ENCODE peak calls at places on chromosomes 5 and 9, in six cellular contexts. One of them, this sample, is unnamed.

GRCh38 chr5:10663531-10664183 is 97.4 kb downstream of the DAP start:
- DNase-seq in naive thymus-derived CD4-positive, alpha-beta T cell: no peak
- DNase-seq in epithelial cell of esophagus: no peak
- DNase-seq in anterior cingulate cortex: no peak
- DNase-seq in cardiac muscle cell: peak; percentile 47
- DNase-seq in CD8-positive, alpha-beta memory T cell: no peak
- DNase-seq in this sample: peak; percentile 53

GRCh38 chr5:142438573-142438972 is 113.8 kb upstream of the SPRY4 start:
- DNase-seq in epithelial cell of esophagus: no peak
- DNase-seq in anterior cingulate cortex: no peak
- DNase-seq in cardiac muscle cell: no peak
- DNase-seq in CD8-positive, alpha-beta memory T cell: no peak
- DNase-seq in naive thymus-derived CD4-positive, alpha-beta T cell: no peak
- DNase-seq in this sample: peak; percentile 63

GRCh38 chr5:38758774-38759423 is 86.9 kb upstream of the OSMR start:
- DNase-seq in epithelial cell of esophagus: no peak
- DNase-seq in naive thymus-derived CD4-positive, alpha-beta T cell: no peak
- DNase-seq in cardiac muscle cell: peak; percentile 38
- DNase-seq in CD8-positive, alpha-beta memory T cell: no peak
- DNase-seq in anterior cingulate cortex: no peak
- DNase-seq in this sample: peak; percentile 17

GRCh38 chr9:94199776-94200175 is 59.3 kb upstream of the ZNF169 start:
- DNase-seq in anterior cingulate cortex: no peak
- DNase-seq in CD8-positive, alpha-beta memory T cell: no peak
- DNase-seq in epithelial cell of esophagus: no peak
- DNase-seq in naive thymus-derived CD4-positive, alpha-beta T cell: no peak
- DNase-seq in cardiac muscle cell: no peak
- DNase-seq in this sample: no peak

GRCh38 chr5:119393201-119393691 is 37.4 kb downstream of the TNFAIP8 start:
- DNase-seq in epithelial cell of esophagus: no peak
- DNase-seq in CD8-positive, alpha-beta memory T cell: no peak
- DNase-seq in cardiac muscle cell: no peak
- DNase-seq in naive thymus-derived CD4-positive, alpha-beta T cell: no peak
- DNase-seq in anterior cingulate cortex: no peak
- DNase-seq in this sample: no peak

GRCh38 chr5:95261369-95262175 is 23.3 kb downstream of the MCTP1 start:
- DNase-seq in CD8-positive, alpha-beta memory T cell: no peak
- DNase-seq in cardiac muscle cell: peak; percentile 60
- DNase-seq in anterior cingulate cortex: no peak
- DNase-seq in epithelial cell of esophagus: peak; percentile 55
- DNase-seq in naive thymus-derived CD4-positive, alpha-beta T cell: no peak
- DNase-seq in this sample: peak; percentile 58

GRCh38 chr9:91991621-91992435 is 41.8 kb upstream of the ROR2 start:
- DNase-seq in cardiac muscle cell: no peak
- DNase-seq in naive thymus-derived CD4-positive, alpha-beta T cell: no peak
- DNase-seq in epithelial cell of esophagus: no peak
- DNase-seq in CD8-positive, alpha-beta memory T cell: no peak
- DNase-seq in anterior cingulate cortex: no peak
- DNase-seq in this sample: peak; percentile 60

GRCh38 chr9:20256284-20256948 is 365.9 kb downstream of the MLLT3 start:
- DNase-seq in CD8-positive, alpha-beta memory T cell: no peak
- DNase-seq in naive thymus-derived CD4-positive, alpha-beta T cell: peak; percentile 17
- DNase-seq in anterior cingulate cortex: no peak
- DNase-seq in cardiac muscle cell: no peak
- DNase-seq in epithelial cell of esophagus: no peak
- DNase-seq in this sample: no peak

GRCh38 chr5:1529498-1529897 is 5.7 kb upstream of the LPCAT1 start:
- DNase-seq in CD8-positive, alpha-beta memory T cell: no peak
- DNase-seq in cardiac muscle cell: no peak
- DNase-seq in anterior cingulate cortex: no peak
- DNase-seq in naive thymus-derived CD4-positive, alpha-beta T cell: no peak
- DNase-seq in epithelial cell of esophagus: no peak
- DNase-seq in this sample: no peak

GRCh38 chr9:132404228-132404881 is 2.3 kb downstream of the TTF1 start:
- DNase-seq in CD8-positive, alpha-beta memory T cell: no peak
- DNase-seq in anterior cingulate cortex: no peak
- DNase-seq in naive thymus-derived CD4-positive, alpha-beta T cell: no peak
- DNase-seq in epithelial cell of esophagus: no peak
- DNase-seq in cardiac muscle cell: peak; percentile 80
- DNase-seq in this sample: no peak

GRCh38 chr5:127892467-127893207 is 189.4 kb downstream of the CCDC192 start:
- DNase-seq in naive thymus-derived CD4-positive, alpha-beta T cell: no peak
- DNase-seq in epithelial cell of esophagus: peak; percentile 76
- DNase-seq in CD8-positive, alpha-beta memory T cell: no peak
- DNase-seq in anterior cingulate cortex: no peak
- DNase-seq in cardiac muscle cell: peak; percentile 72
- DNase-seq in this sample: peak; percentile 28

GRCh38 chr9:77901771-77902170 is 129.8 kb downstream of the GNAQ start:
- DNase-seq in epithelial cell of esophagus: peak; percentile 15
- DNase-seq in cardiac muscle cell: no peak
- DNase-seq in anterior cingulate cortex: no peak
- DNase-seq in CD8-positive, alpha-beta memory T cell: no peak
- DNase-seq in naive thymus-derived CD4-positive, alpha-beta T cell: no peak
- DNase-seq in this sample: no peak

GRCh38 chr5:142860291-142860690 is 90.1 kb downstream of the ARHGAP26 start:
- DNase-seq in epithelial cell of esophagus: no peak
- DNase-seq in anterior cingulate cortex: no peak
- DNase-seq in naive thymus-derived CD4-positive, alpha-beta T cell: no peak
- DNase-seq in CD8-positive, alpha-beta memory T cell: no peak
- DNase-seq in cardiac muscle cell: no peak
- DNase-seq in this sample: no peak

GRCh38 chr9:84386753-84387152 is 46.2 kb upstream of the SLC28A3 start:
- DNase-seq in naive thymus-derived CD4-positive, alpha-beta T cell: no peak
- DNase-seq in CD8-positive, alpha-beta memory T cell: no peak
- DNase-seq in cardiac muscle cell: no peak
- DNase-seq in epithelial cell of esophagus: no peak
- DNase-seq in anterior cingulate cortex: no peak
- DNase-seq in this sample: no peak

GRCh38 chr9:113352411-113352810 is 3.1 kb downstream of the BSPRY start:
- DNase-seq in epithelial cell of esophagus: peak; percentile 73
- DNase-seq in naive thymus-derived CD4-positive, alpha-beta T cell: no peak
- DNase-seq in anterior cingulate cortex: no peak
- DNase-seq in CD8-positive, alpha-beta memory T cell: no peak
- DNase-seq in cardiac muscle cell: no peak
- DNase-seq in this sample: peak; percentile 14

GRCh38 chr9:73743826-73744225 is 592.2 kb downstream of the ANXA1 start:
- DNase-seq in epithelial cell of esophagus: peak; percentile 69
- DNase-seq in naive thymus-derived CD4-positive, alpha-beta T cell: no peak
- DNase-seq in CD8-positive, alpha-beta memory T cell: no peak
- DNase-seq in anterior cingulate cortex: no peak
- DNase-seq in cardiac muscle cell: no peak
- DNase-seq in this sample: no peak

GRCh38 chr9:113155911-113156559 is 5.2 kb downstream of the SLC31A2 start:
- DNase-seq in naive thymus-derived CD4-positive, alpha-beta T cell: peak; percentile 17
- DNase-seq in anterior cingulate cortex: no peak
- DNase-seq in CD8-positive, alpha-beta memory T cell: peak; percentile 10
- DNase-seq in epithelial cell of esophagus: no peak
- DNase-seq in cardiac muscle cell: no peak
- DNase-seq in this sample: no peak

GRCh38 chr5:159913481-159913880 is 2.8 kb upstream of the ADRA1B start:
- DNase-seq in anterior cingulate cortex: no peak
- DNase-seq in CD8-positive, alpha-beta memory T cell: no peak
- DNase-seq in cardiac muscle cell: peak; percentile 52
- DNase-seq in naive thymus-derived CD4-positive, alpha-beta T cell: no peak
- DNase-seq in epithelial cell of esophagus: no peak
- DNase-seq in this sample: no peak

GRCh38 chr9:73583590-73583989 is 431.9 kb downstream of the ANXA1 start:
- DNase-seq in naive thymus-derived CD4-positive, alpha-beta T cell: no peak
- DNase-seq in CD8-positive, alpha-beta memory T cell: no peak
- DNase-seq in epithelial cell of esophagus: peak; percentile 66
- DNase-seq in anterior cingulate cortex: no peak
- DNase-seq in cardiac muscle cell: peak; percentile 6
- DNase-seq in this sample: peak; percentile 6

GRCh38 chr5:146344155-146345118 is 5.8 kb downstream of the POU4F3 start:
- DNase-seq in CD8-positive, alpha-beta memory T cell: no peak
- DNase-seq in anterior cingulate cortex: no peak
- DNase-seq in cardiac muscle cell: peak; percentile 18
- DNase-seq in epithelial cell of esophagus: no peak
- DNase-seq in naive thymus-derived CD4-positive, alpha-beta T cell: no peak
- DNase-seq in this sample: no peak

GRCh38 chr9:103444157-103444556 is 449.0 kb downstream of the CYLC2 start:
- DNase-seq in epithelial cell of esophagus: no peak
- DNase-seq in CD8-positive, alpha-beta memory T cell: no peak
- DNase-seq in cardiac muscle cell: peak; percentile 1
- DNase-seq in naive thymus-derived CD4-positive, alpha-beta T cell: no peak
- DNase-seq in anterior cingulate cortex: no peak
- DNase-seq in this sample: no peak

GRCh38 chr9:105191508-105192118 is 52.8 kb upstream of the SLC44A1 start:
- DNase-seq in naive thymus-derived CD4-positive, alpha-beta T cell: no peak
- DNase-seq in epithelial cell of esophagus: peak; percentile 18
- DNase-seq in CD8-positive, alpha-beta memory T cell: no peak
- DNase-seq in cardiac muscle cell: peak; percentile 26
- DNase-seq in anterior cingulate cortex: no peak
- DNase-seq in this sample: peak; percentile 70

GRCh38 chr5:141260458-141261237 is 15.5 kb downstream of the PCDHB15 start:
- DNase-seq in anterior cingulate cortex: no peak
- DNase-seq in epithelial cell of esophagus: peak; percentile 2
- DNase-seq in cardiac muscle cell: peak; percentile 3
- DNase-seq in CD8-positive, alpha-beta memory T cell: no peak
- DNase-seq in naive thymus-derived CD4-positive, alpha-beta T cell: no peak
- DNase-seq in this sample: peak; percentile 27

GRCh38 chr9:88742483-88742882 is 207.5 kb downstream of the NXNL2 start:
- DNase-seq in cardiac muscle cell: peak; percentile 81
- DNase-seq in CD8-positive, alpha-beta memory T cell: no peak
- DNase-seq in anterior cingulate cortex: no peak
- DNase-seq in naive thymus-derived CD4-positive, alpha-beta T cell: no peak
- DNase-seq in epithelial cell of esophagus: no peak
- DNase-seq in this sample: peak; percentile 96

GRCh38 chr5:1005362-1005851 is 3.2 kb upstream of the NKD2 start:
- DNase-seq in anterior cingulate cortex: no peak
- DNase-seq in naive thymus-derived CD4-positive, alpha-beta T cell: no peak
- DNase-seq in CD8-positive, alpha-beta memory T cell: no peak
- DNase-seq in epithelial cell of esophagus: no peak
- DNase-seq in cardiac muscle cell: no peak
- DNase-seq in this sample: no peak

GRCh38 chr9:130041648-130042405 is 1.2 kb downstream of the FNBP1 start:
- DNase-seq in CD8-positive, alpha-beta memory T cell: no peak
- DNase-seq in epithelial cell of esophagus: peak; percentile 20
- DNase-seq in cardiac muscle cell: peak; percentile 37
- DNase-seq in anterior cingulate cortex: peak; percentile 16
- DNase-seq in naive thymus-derived CD4-positive, alpha-beta T cell: no peak
- DNase-seq in this sample: peak; percentile 60

GRCh38 chr9:136695435-136695895 is 8.2 kb upstream of the AGPAT2 start:
- DNase-seq in epithelial cell of esophagus: peak; percentile 45
- DNase-seq in naive thymus-derived CD4-positive, alpha-beta T cell: no peak
- DNase-seq in anterior cingulate cortex: no peak
- DNase-seq in CD8-positive, alpha-beta memory T cell: no peak
- DNase-seq in cardiac muscle cell: no peak
- DNase-seq in this sample: no peak

GRCh38 chr9:112037281-112038016 is 137.6 kb downstream of the SUSD1 start:
- DNase-seq in naive thymus-derived CD4-positive, alpha-beta T cell: peak; percentile 77
- DNase-seq in anterior cingulate cortex: no peak
- DNase-seq in CD8-positive, alpha-beta memory T cell: peak; percentile 48
- DNase-seq in epithelial cell of esophagus: no peak
- DNase-seq in cardiac muscle cell: peak; percentile 54
- DNase-seq in this sample: peak; percentile 72

GRCh38 chr9:70553718-70554673 is 139.5 kb upstream of the KLF9 start:
- DNase-seq in cardiac muscle cell: peak; percentile 76
- DNase-seq in naive thymus-derived CD4-positive, alpha-beta T cell: no peak
- DNase-seq in CD8-positive, alpha-beta memory T cell: no peak
- DNase-seq in epithelial cell of esophagus: peak; percentile 76
- DNase-seq in anterior cingulate cortex: no peak
- DNase-seq in this sample: peak; percentile 83

GRCh38 chr9:6978591-6978990 is 220.8 kb downstream of the KDM4C start:
- DNase-seq in naive thymus-derived CD4-positive, alpha-beta T cell: no peak
- DNase-seq in anterior cingulate cortex: no peak
- DNase-seq in CD8-positive, alpha-beta memory T cell: no peak
- DNase-seq in cardiac muscle cell: no peak
- DNase-seq in epithelial cell of esophagus: no peak
- DNase-seq in this sample: no peak

GRCh38 chr9:21709464-21710058 is 92.9 kb upstream of the MTAP start:
- DNase-seq in CD8-positive, alpha-beta memory T cell: peak; percentile 39
- DNase-seq in anterior cingulate cortex: no peak
- DNase-seq in naive thymus-derived CD4-positive, alpha-beta T cell: peak; percentile 56
- DNase-seq in cardiac muscle cell: peak; percentile 73
- DNase-seq in epithelial cell of esophagus: peak; percentile 79
- DNase-seq in this sample: peak; percentile 65

GRCh38 chr9:108612510-108612909 is 243.3 kb downstream of the ACTL7B start:
- DNase-seq in epithelial cell of esophagus: peak; percentile 54
- DNase-seq in CD8-positive, alpha-beta memory T cell: no peak
- DNase-seq in anterior cingulate cortex: no peak
- DNase-seq in naive thymus-derived CD4-positive, alpha-beta T cell: no peak
- DNase-seq in cardiac muscle cell: no peak
- DNase-seq in this sample: no peak

GRCh38 chr9:5489630-5490484 is 20.5 kb upstream of the PDCD1LG2 start:
- DNase-seq in epithelial cell of esophagus: no peak
- DNase-seq in anterior cingulate cortex: no peak
- DNase-seq in cardiac muscle cell: no peak
- DNase-seq in CD8-positive, alpha-beta memory T cell: no peak
- DNase-seq in naive thymus-derived CD4-positive, alpha-beta T cell: no peak
- DNase-seq in this sample: no peak

GRCh38 chr9:136016882-136017812 is 56.0 kb upstream of the UBAC1 start:
- DNase-seq in cardiac muscle cell: no peak
- DNase-seq in CD8-positive, alpha-beta memory T cell: no peak
- DNase-seq in epithelial cell of esophagus: no peak
- DNase-seq in anterior cingulate cortex: no peak
- DNase-seq in naive thymus-derived CD4-positive, alpha-beta T cell: no peak
- DNase-seq in this sample: no peak

GRCh38 chr9:99021512-99021911 is 77.8 kb downstream of the COL15A1 start:
- DNase-seq in naive thymus-derived CD4-positive, alpha-beta T cell: no peak
- DNase-seq in cardiac muscle cell: no peak
- DNase-seq in CD8-positive, alpha-beta memory T cell: no peak
- DNase-seq in epithelial cell of esophagus: no peak
- DNase-seq in anterior cingulate cortex: no peak
- DNase-seq in this sample: no peak

GRCh38 chr9:127418037-127418471 is 6.1 kb upstream of the ZNF79 start:
- DNase-seq in CD8-positive, alpha-beta memory T cell: peak; percentile 13
- DNase-seq in naive thymus-derived CD4-positive, alpha-beta T cell: no peak
- DNase-seq in cardiac muscle cell: peak; percentile 12
- DNase-seq in epithelial cell of esophagus: no peak
- DNase-seq in anterior cingulate cortex: no peak
- DNase-seq in this sample: peak; percentile 51

GRCh38 chr9:92642041-92642451 is 27.9 kb downstream of the IPPK start:
- DNase-seq in cardiac muscle cell: no peak
- DNase-seq in anterior cingulate cortex: no peak
- DNase-seq in epithelial cell of esophagus: no peak
- DNase-seq in naive thymus-derived CD4-positive, alpha-beta T cell: no peak
- DNase-seq in CD8-positive, alpha-beta memory T cell: no peak
- DNase-seq in this sample: no peak